ENCODE peak calls at places on chromosomes 16 and 17, in six cellular contexts. E, U, G, D, C and Y are unnamed samples.

GRCh38 chr17:45270828-45271418 is 9.0 kb upstream of the SPATA32 start:
- DNase-seq in E (peak), U (peak), G (no peak), D (peak), C (no peak), Y (no peak)

GRCh38 chr16:84281077-84281476 is 13.6 kb upstream of the WFDC1 start:
- DNase-seq in E (no peak), U (peak), G (no peak), D (no peak), C (peak), Y (no peak)

GRCh38 chr17:74954665-74955421 is 17.7 kb downstream of the HID1 start:
- DNase-seq in E (no peak), U (no peak), G (no peak), D (no peak), C (no peak), Y (no peak)

GRCh38 chr16:70475054-70475871 is 20.9 kb downstream of the FCSK start:
- DNase-seq in E (peak), U (no peak), G (no peak), D (no peak), C (no peak), Y (no peak)

GRCh38 chr17:40511136-40511535 is 9.7 kb upstream of the TNS4 start:
- DNase-seq in E (no peak), U (no peak), G (no peak), D (no peak), C (peak), Y (no peak)

GRCh38 chr17:57203076-57203475 is 53.2 kb upstream of the MSI2 start:
- DNase-seq in E (no peak), U (no peak), G (no peak), D (no peak), C (no peak), Y (no peak)

GRCh38 chr17:7745748-7746470 is 28.4 kb downstream of the DNAH2 start:
- DNase-seq in E (peak), U (no peak), G (no peak), D (peak), C (peak), Y (no peak)

GRCh38 chr17:40121886-40122465 is at the start of gene MSL1:
- DNase-seq in E (peak), U (peak), G (peak), D (peak), C (peak), Y (peak)

GRCh38 chr17:33777674-33778073 is 477.4 kb upstream of the CCL2 start:
- DNase-seq in E (no peak), U (no peak), G (no peak), D (no peak), C (no peak), Y (no peak)

GRCh38 chr16:85949787-85950186 is 50.8 kb downstream of the IRF8 start:
- DNase-seq in E (no peak), U (no peak), G (no peak), D (no peak), C (no peak), Y (no peak)

GRCh38 chr17:47850692-47851573 is at the start of gene SP6:
- DNase-seq in E (peak), U (peak), G (peak), D (peak), C (peak), Y (peak)

GRCh38 chr16:49956915-49957314 is 68.1 kb upstream of the CNEP1R1 start:
- DNase-seq in E (no peak), U (no peak), G (no peak), D (no peak), C (no peak), Y (no peak)

GRCh38 chr16:50267651-50268050 is 1.3 kb downstream of the ADCY7 start:
- DNase-seq in E (peak), U (peak), G (no peak), D (peak), C (no peak), Y (no peak)

GRCh38 chr16:3487521-3488410 is 7.5 kb downstream of the C16orf90 start:
- DNase-seq in E (no peak), U (peak), G (no peak), D (no peak), C (no peak), Y (no peak)

GRCh38 chr16:55297910-55298175 is 26.2 kb upstream of the IRX6 start:
- DNase-seq in E (peak), U (no peak), G (no peak), D (no peak), C (no peak), Y (no peak)

GRCh38 chr17:39641883-39642282 is 4.9 kb downstream of the STARD3 start:
- DNase-seq in E (no peak), U (no peak), G (no peak), D (no peak), C (no peak), Y (no peak)

GRCh38 chr17:30104575-30105339 is 11.9 kb upstream of the NSRP1 start:
- DNase-seq in E (peak), U (peak), G (peak), D (peak), C (peak), Y (peak)

GRCh38 chr17:49848739-49849138 is 870 bp upstream of the TAC4 start:
- DNase-seq in E (no peak), U (no peak), G (no peak), D (no peak), C (no peak), Y (no peak)

DNA sequence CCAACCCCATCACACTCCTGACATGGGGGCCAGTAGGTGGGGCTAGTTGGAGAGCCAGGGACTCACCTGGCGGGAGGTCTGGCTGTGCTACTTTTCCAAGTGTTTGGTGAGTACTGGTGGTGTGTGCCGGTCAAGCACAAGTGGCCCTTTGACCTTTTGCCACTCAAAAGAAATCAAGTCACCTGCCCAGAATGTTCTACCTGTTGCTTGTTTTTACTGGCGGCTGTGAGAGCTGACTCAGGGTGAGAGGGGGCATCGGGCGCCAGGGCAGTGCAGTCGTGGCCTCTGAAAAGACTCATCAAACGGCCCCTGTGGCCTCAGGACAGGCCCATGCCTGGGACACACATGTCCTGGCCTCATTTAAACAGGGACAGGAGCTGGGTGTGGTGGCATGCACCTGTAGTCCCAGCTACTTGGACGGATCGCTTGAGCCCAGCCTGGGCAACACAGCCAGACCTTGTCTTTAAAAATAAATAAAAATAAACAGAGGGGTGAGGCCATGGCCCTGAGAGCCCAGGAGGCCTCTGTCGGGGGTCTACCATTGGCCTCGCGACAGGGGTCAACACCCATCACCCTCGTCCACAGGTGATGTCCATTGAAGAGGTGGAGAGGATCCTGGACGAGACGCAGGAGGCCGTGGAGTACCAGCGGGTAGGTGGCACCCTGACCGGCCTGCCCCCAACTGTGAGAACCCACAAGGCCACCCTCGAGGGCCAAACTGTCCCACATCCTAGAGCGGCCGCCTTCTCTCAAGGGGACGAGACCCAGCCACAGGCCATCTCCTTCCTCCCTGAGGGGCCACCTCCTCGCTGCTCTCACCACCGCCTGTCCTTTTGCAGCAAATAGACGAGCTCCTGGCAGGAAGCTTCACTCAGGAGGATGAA is 5.0 kb downstream of the CHMP6 start:
- DNase-seq in E (no peak), U (peak), G (no peak), D (no peak), C (no peak), Y (no peak)
- TF ChIP-seq CTCF in E (no peak), U (no peak), G (no peak), D (no peak), C (no peak), Y (no peak)

GRCh38 chr16:66425651-66426050 is 1.4 kb upstream of the BEAN1 start:
- DNase-seq in E (no peak), U (no peak), G (no peak), D (no peak), C (no peak), Y (no peak)
- TF ChIP-seq CTCF in E (no peak), U (no peak), G (no peak), D (no peak), C (no peak), Y (no peak)

GRCh38 chr16:57482845-57483545 is 3.3 kb downstream of the DOK4 start:
- DNase-seq in E (no peak), U (no peak), G (no peak), D (no peak), C (no peak), Y (no peak)
- TF ChIP-seq CTCF in E (no peak), U (no peak), G (no peak), D (no peak), C (no peak), Y (no peak)

GRCh38 chr16:88539652-88540345 is 30.4 kb upstream of the ZC3H18 start:
- DNase-seq in E (peak), U (peak), G (no peak), D (no peak), C (no peak), Y (no peak)
- TF ChIP-seq CTCF in E (no peak), U (no peak), G (no peak), D (no peak), C (no peak), Y (no peak)

DNA sequence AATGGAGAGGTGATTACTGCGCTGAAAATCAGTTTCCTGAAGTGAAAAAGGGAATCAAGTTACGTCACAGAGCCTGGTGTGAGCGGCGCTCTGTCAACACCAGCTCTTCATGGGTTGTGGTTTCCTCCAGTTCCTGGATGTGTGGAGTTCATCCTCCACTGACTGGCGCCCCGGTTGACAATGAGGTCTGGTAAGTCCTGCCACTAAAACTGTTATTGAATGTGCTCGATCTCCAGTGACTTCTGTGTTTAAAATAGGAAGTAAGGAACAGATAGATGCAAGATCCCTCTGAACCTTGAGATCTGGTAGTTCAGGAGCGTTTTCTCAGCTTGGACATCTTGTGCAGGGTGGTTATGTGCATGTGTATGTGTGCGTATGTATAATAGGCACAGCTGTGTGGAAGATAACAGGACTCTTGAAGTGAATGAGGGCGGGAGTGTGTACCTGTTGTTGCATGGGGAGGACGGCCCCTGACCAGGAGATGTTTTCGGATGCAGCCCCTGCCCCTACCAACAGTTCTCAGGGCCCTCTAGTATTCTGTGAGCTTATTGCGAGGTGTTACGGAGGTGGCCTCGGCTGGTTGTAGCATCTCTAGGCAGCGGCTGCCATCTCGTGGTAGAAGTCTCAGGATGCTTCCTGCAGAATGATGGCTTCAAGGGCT is 22.0 kb upstream of the GOT2 start:
- DNase-seq in E (no peak), U (peak), G (peak), D (no peak), C (peak), Y (peak)
- TF ChIP-seq CTCF in E (peak), U (peak), G (no peak), D (peak), C (peak), Y (peak)